ENCODE peak calls at places on chromosomes 5 and 9, in six cellular contexts. Q, F, G, D, B and M are unnamed samples.

GRCh38 chr9:134363450-134363849 is 37.2 kb downstream of the RXRA start:
- DNase-seq in F (no peak), Q (no peak), G (no peak), D (no peak), B (no peak), M (no peak)

GRCh38 chr5:146888341-146888978 is 9.9 kb upstream of the PPP2R2B start:
- DNase-seq in Q (no peak), F (no peak), D (no peak), B (no peak), G (no peak), M (no peak)

GRCh38 chr5:33936004-33936380 is 194 bp upstream of the RXFP3 start:
- DNase-seq in D (peak; percentile 84), G (peak; percentile 15), F (peak; percentile 51), B (peak; percentile 2), Q (peak; percentile 18), M (peak; percentile 77)

GRCh38 chr5:10760976-10761841 is at the start of gene DAP:
- DNase-seq in F (peak; percentile 84), Q (peak; percentile 78), D (peak; percentile 92), G (peak; percentile 83), B (peak; percentile 84), M (peak; percentile 87)

GRCh38 chr9:132572921-132573320 is 9.5 kb upstream of the BARHL1 start:
- DNase-seq in F (peak; percentile 5), Q (no peak), B (no peak), D (peak; percentile 39), G (no peak), M (no peak)

GRCh38 chr9:115165233-115165632 is 47.3 kb upstream of the TNC start:
- DNase-seq in F (no peak), G (no peak), Q (no peak), B (no peak), D (no peak), M (no peak)

GRCh38 chr9:112283854-112284253 is 49.6 kb downstream of the PTBP3 start:
- DNase-seq in D (no peak), F (no peak), Q (no peak), B (no peak), G (no peak), M (no peak)

GRCh38 chr5:142296914-142297417 is 27.9 kb downstream of the SPRY4 start:
- DNase-seq in D (peak; percentile 51), Q (peak; percentile 99), G (no peak), B (no peak), F (peak; percentile 91), M (peak; percentile 58)

GRCh38 chr9:89991204-89991790 is 386.5 kb downstream of the GADD45G start:
- DNase-seq in D (no peak), Q (no peak), B (no peak), G (no peak), F (no peak), M (no peak)

GRCh38 chr9:89996106-89996505 is 391.3 kb downstream of the GADD45G start:
- DNase-seq in B (no peak), Q (no peak), F (no peak), G (no peak), D (no peak), M (no peak)

GRCh38 chr9:89993678-89994630 is 389.1 kb downstream of the GADD45G start:
- DNase-seq in D (peak; percentile 22), Q (no peak), B (peak; percentile 76), F (peak; percentile 41), G (peak; percentile 25), M (peak; percentile 29)

GRCh38 chr9:89994988-89995613 is 390.3 kb downstream of the GADD45G start:
- DNase-seq in G (no peak), B (no peak), F (no peak), Q (no peak), D (no peak), M (peak; percentile 25)

DNA sequence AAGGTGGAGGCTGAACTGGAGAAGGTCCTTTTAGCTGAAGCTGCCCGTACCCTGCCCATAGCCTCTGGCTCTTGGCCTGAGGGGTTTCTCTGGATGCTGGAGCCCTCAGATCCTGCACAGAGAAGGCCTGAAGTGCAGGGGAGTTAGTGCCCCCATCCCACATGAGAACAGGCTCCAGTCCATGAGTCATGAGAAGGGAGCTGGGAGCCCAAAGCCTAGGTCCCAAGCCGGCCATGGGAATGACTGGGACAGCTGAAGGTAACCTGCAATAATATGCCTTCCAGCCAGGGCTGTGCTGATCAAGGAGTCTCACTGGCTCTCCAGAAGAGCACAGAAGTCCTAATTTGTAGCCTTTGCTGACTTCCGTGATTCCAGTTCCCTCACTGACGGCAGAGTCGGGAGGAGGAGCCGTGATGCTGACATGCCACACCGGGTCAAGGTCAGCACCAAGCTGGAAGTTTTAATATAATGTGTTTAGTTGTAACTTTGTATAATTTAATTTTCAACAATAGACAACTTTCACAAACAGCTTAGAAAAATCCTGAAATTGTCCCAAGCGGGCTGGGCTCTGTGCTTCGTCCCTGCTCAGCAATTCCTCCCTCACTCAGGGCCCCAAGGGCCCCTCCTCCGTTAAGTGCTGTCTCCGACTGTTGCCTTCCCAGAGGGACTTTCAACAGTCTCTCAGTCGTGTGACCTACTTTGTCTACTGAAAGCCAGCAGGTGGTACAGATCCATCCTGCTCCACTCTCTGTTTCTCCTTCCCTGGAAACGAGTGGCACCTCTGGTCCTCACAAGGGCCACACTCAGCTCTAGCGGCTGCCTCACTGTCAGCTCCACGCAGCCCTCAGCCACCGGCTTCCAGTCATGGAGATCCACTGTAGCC is 387.8 kb downstream of the GADD45G start:
- DNase-seq in G (peak; percentile 61), Q (no peak), F (no peak), B (no peak), D (no peak), M (no peak)
- H3K4me3 ChIP-seq in G (no peak overlapping the region), Q (no peak overlapping the region), F (no peak overlapping the region), B (no peak overlapping the region), D (no peak overlapping the region), M (no peak overlapping the region)

GRCh38 chr9:131405429-131405828 is 11.5 kb downstream of the PRRC2B start:
- DNase-seq in Q (peak; percentile 67), D (peak; percentile 81), F (peak; percentile 80), B (no peak), G (no peak), M (peak; percentile 64)
- H3K4me3 ChIP-seq in Q (no peak overlapping the region), D (peak overlapping the region; percentile 17), F (no peak overlapping the region), B (no peak overlapping the region), G (no peak overlapping the region), M (no peak overlapping the region)

GRCh38 chr5:15391648-15392392 is 108.2 kb upstream of the FBXL7 start:
- DNase-seq in F (peak; percentile 48), Q (no peak), B (no peak), D (peak; percentile 15), G (no peak), M (peak; percentile 7)
- H3K4me3 ChIP-seq in F (peak overlapping the region; percentile 3), Q (no peak overlapping the region), B (no peak overlapping the region), D (peak overlapping the region; percentile 39), G (no peak overlapping the region), M (no peak overlapping the region)

GRCh38 chr9:136603216-136603615 is 57.4 kb upstream of the NOTCH1 start:
- DNase-seq in D (no peak), Q (no peak), F (no peak), B (peak; percentile 89), G (no peak), M (no peak)
- H3K4me3 ChIP-seq in D (no peak overlapping the region), Q (no peak overlapping the region), F (no peak overlapping the region), B (no peak overlapping the region), G (no peak overlapping the region), M (no peak overlapping the region)

DNA sequence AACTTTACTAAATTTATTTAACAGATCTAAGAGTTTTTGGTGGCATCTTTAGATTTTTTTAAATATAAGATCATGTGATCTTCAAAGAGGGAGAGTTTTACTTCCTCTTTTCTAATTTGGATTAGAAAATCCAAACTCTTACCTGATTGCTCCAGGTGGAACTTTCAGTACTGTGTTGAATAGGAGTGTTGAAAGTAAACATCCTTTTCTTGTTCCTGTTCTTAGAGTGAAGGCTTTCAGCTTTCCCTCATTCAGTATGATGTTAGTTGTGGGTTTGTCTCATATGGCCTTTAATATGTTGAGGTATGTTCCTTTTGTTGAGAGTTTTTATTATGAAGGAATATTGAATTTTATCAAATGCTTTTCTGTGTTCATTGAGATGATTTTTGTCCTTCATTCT is 650.0 kb upstream of the SGCD start:
- DNase-seq in F (no peak), Q (no peak), B (no peak), G (no peak), D (no peak), M (no peak)
- H3K4me3 ChIP-seq in F (no peak overlapping the region), Q (no peak overlapping the region), B (no peak overlapping the region), G (no peak overlapping the region), D (no peak overlapping the region), M (no peak overlapping the region)

GRCh38 chr5:143345671-143346440 is 57.6 kb downstream of the NR3C1 start:
- DNase-seq in G (no peak), F (no peak), B (no peak), D (no peak), Q (no peak), M (no peak)
- H3K4me3 ChIP-seq in G (no peak overlapping the region), F (no peak overlapping the region), B (no peak overlapping the region), D (no peak overlapping the region), Q (no peak overlapping the region), M (no peak overlapping the region)